ENCODE peak calls at places on chromosomes 16 and 17, in four cellular contexts. E, R, Z and D are unnamed samples.

GRCh38 chr16:70553645-70554044 is 30.0 kb downstream of the SF3B3 start:
- DNase-seq in E (no peak), R (no peak), Z (no peak), D (peak)

GRCh38 chr16:26827386-26827785 is 239.3 kb upstream of the C16orf82 start:
- DNase-seq in E (no peak), R (no peak), Z (no peak), D (no peak)

GRCh38 chr17:20952183-20952582 is 90.6 kb downstream of the USP22 start:
- DNase-seq in E (no peak), R (no peak), Z (no peak), D (no peak)

GRCh38 chr16:27642753-27643152 is 92.8 kb downstream of the KATNIP start:
- DNase-seq in E (peak), R (no peak), Z (no peak), D (peak)

GRCh38 chr17:77025781-77026180 is 115.0 kb upstream of the SEC14L1 start:
- DNase-seq in E (no peak), R (no peak), Z (no peak), D (no peak)

GRCh38 chr17:6526362-6527152 is 29.8 kb downstream of the PITPNM3 start:
- DNase-seq in E (no peak), R (no peak), Z (no peak), D (no peak)

GRCh38 chr17:3851461-3852100 is 5.5 kb upstream of the NCBP3 start:
- DNase-seq in E (no peak), R (no peak), Z (no peak), D (no peak)

GRCh38 chr17:75707096-75707720 is 14.1 kb upstream of the ITGB4 start:
- DNase-seq in E (peak), R (no peak), Z (no peak), D (peak)

GRCh38 chr17:73017653-73018052 is 74.8 kb downstream of the SLC39A11 start:
- DNase-seq in E (no peak), R (no peak), Z (no peak), D (peak)

GRCh38 chr16:28309811-28310311 is 17.5 kb downstream of the SBK1 start:
- DNase-seq in E (no peak), R (peak), Z (peak), D (no peak)

GRCh38 chr16:70679653-70680494 is 6.0 kb downstream of the MTSS2 start:
- DNase-seq in E (no peak), R (peak), Z (peak), D (no peak)

GRCh38 chr17:37026534-37026875 is 77.8 kb downstream of the AATF start:
- DNase-seq in E (no peak), R (no peak), Z (no peak), D (no peak)

GRCh38 chr16:72836181-72836580 is 211.7 kb downstream of the ZFHX3 start:
- DNase-seq in E (no peak), R (peak), Z (no peak), D (no peak)

GRCh38 chr17:18187816-18188761 is 4.5 kb downstream of the ALKBH5 start:
- DNase-seq in E (no peak), R (no peak), Z (no peak), D (peak)

GRCh38 chr17:73347355-73347754 is 35.6 kb upstream of the CDC42EP4 start:
- DNase-seq in E (no peak), R (no peak), Z (peak), D (peak)

GRCh38 chr16:56247808-56248207 is 56.5 kb downstream of the GNAO1 start:
- DNase-seq in E (no peak), R (no peak), Z (no peak), D (no peak)

GRCh38 chr17:45410144-45411091 is 22.3 kb downstream of the ARHGAP27 start:
- DNase-seq in E (no peak), R (peak), Z (peak), D (no peak)

GRCh38 chr16:68490829-68491575 is 42.7 kb upstream of the SMPD3 start:
- DNase-seq in E (peak), R (no peak), Z (no peak), D (peak)

GRCh38 chr17:41547378-41547841 is 19.3 kb upstream of the KRT19 start:
- DNase-seq in E (no peak), R (no peak), Z (no peak), D (no peak)

GRCh38 chr17:75661531-75661930 is 5.4 kb downstream of the RECQL5 start:
- DNase-seq in E (no peak), R (peak), Z (no peak), D (no peak)

GRCh38 chr17:9987779-9988585 is 82.9 kb upstream of the RCVRN start:
- DNase-seq in E (peak), R (no peak), Z (peak), D (peak)

GRCh38 chr16:84995666-84996065 is 15.7 kb downstream of the ZDHHC7 start:
- DNase-seq in E (no peak), R (peak), Z (peak), D (no peak)
- H3K4me3 ChIP-seq in E (peak), R (no peak), Z (no peak), D (no peak)

DNA sequence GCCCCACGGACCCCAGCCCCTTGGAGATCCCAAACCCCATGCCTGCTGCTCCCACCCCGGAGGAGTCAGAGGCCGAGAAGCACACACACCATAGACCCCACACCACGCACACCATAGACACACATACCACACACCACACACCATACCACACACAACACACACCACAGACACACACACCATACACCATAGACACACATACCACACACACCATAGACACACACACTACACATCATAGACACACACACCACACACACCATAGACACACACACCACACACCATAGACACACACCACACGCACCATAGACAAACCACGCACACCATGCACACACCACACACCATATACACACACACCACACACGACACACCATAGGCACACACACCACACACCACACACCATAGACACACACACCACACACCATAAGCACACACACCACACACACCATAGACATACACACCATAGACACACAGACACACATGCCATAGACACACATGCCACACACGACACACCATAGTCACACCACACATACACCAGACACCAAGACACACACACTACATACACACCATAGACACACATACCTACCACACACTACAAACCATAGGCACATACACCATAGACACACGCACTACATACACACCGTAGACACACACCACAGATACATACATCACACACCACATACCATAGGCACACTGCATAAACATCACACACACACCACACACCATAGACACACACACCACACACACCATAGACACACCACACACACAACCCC is 11.3 kb downstream of the TBC1D16 start:
- DNase-seq in E (no peak), R (no peak), Z (no peak), D (no peak)
- H3K4me3 ChIP-seq in E (no peak), R (peak), Z (peak), D (no peak)

DNA sequence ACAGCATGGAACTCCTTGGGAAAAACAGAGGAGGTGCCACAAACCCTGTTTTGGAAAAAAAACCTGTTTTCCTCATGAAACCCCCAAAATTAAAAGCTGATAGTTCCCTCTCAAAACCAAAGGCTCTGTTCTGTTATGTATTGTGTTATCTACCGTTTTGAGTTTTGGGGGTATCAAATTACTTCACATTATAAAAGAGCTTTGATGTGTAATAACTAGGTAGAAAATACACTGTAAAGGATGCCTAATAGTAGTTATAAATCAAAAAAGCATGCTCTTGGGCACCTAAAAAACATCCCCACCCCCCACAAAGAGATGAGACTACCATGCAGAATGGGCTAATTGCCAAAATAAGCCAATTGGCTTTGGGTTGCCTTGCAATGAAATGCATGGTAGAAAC is 30.8 kb downstream of the C16orf54 start:
- DNase-seq in E (no peak), R (no peak), Z (no peak), D (no peak)
- H3K4me3 ChIP-seq in E (no peak), R (no peak), Z (no peak), D (no peak)

DNA sequence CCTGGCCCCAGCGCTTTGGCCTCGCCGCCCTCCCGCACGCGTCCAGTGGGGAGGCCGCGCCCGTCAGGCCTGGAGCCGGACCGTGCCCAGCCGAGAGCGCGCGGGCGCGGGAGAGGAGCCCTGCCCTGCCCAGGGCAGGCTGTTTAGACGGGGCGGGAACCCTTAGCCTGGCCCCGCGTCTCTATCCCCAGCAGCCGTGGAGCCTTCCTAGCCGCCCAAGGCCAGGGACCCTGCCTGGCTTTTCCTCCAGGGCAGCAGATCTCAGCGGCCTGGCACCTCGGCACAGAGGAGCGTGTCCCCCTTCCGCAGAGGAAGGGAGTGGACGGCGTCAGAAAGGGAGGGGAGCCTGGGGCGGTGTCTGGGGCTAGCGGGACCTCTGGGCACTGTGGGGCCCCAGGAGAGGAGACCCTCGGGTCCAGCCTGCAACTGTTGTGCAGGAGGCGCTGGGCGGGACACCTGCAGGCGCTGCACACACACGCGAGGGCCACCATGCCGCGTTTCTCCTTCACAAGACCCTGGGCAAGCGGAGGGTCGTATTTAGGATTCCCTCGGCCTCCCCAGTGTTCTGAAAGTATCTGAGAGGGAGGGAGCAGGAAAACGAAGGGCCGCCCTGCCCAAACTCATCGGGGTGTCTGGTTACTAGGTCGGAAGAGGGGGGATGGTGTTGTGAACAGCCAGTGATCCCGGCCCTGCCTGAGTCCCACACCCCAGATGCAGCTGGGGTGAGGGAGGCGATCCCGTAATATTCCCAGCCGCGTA is 2.3 kb upstream of the NPTX1 start:
- DNase-seq in E (no peak), R (no peak), Z (no peak), D (no peak)
- H3K4me3 ChIP-seq in E (peak), R (no peak), Z (peak), D (peak)

DNA sequence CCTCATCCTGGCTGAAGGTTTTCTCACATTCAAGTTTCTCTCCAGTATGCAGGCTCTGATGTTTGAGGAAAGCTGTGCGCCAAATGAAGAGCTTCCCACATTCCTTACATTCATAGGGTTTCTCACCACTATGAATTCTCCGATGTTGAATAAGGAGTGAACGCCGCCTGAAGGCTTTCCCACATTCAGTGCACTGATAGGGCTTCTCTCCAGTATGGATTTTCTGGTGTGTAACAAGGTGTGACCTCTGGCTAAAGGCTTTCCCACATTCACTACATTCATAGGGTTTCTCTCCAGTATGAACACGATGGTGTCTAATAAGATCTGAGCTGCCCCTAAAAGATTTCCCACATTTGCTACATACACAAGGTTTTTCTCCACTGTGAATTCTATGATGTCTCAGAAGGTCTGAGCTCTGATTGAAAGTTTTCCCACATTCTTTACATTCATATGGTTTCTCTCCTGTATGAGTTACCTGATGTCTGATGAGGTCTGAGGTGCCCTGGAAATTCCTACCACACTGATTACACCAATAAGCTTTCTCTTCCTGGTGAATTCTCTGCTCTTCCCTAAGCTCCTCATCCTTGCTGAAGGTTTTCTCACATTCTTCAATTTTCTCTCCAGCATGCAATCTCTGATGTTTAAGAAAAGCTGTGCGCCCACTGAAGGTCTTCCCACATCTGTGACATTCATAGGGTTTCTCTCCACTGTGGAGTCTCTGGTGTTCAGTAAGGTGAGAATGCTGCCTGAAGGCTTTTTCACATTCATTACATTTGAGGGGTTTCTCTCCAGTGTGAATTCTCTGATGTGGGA is 8.9 kb downstream of the ZNF594 start:
- DNase-seq in E (no peak), R (no peak), Z (no peak), D (no peak)
- H3K4me3 ChIP-seq in E (no peak), R (no peak), Z (no peak), D (no peak)

GRCh38 chr16:1350691-1351090 is 987 bp downstream of the TSR3 start:
- DNase-seq in E (no peak), R (no peak), Z (no peak), D (no peak)
- H3K4me3 ChIP-seq in E (peak), R (peak), Z (peak), D (peak)

DNA sequence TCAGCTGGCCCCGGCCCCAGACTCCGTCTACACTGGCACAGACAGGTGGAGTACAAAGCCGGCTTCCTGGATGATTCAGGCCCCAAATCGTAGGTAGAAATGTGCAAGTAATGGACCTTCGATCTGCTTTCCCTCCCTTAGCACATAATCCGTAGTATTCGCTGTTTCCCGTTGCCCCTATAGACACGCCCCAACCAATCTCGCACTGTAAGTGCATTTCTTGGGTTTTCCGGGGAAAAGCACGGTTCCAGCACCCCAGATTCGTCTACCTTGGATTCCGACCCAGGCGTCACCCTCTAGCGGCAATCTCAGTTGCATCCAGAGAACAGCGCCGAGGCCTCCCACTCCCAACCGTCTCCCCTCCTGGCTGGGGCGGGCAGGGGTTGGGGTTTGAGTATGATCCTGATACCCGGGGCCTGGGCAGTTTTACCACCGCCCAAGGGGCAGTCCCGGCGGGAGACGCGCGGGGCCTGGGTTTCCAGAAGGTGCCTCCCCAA is 12.1 kb upstream of the FOXF1 start:
- DNase-seq in E (no peak), R (no peak), Z (no peak), D (no peak)
- H3K4me3 ChIP-seq in E (peak), R (no peak), Z (no peak), D (no peak)

DNA sequence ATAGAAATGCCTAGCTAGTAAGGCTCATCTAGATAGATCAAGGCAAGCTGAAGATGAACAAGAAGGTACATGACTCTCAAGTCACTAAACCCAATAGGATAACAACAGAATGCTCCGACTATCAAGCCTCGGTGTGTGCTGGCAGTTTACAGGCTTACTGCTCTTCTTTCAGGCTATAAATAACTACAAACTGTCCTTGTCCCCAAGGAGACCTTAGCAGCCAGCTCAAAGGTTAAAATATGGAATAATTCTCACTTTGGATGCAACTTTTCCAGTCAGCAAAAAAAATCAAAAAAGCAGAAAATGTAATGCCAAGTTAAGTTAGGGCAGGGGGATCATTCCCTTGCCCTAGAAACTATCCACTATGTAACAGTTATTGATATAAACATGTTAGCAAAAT is 44.6 kb downstream of the SPOP start:
- DNase-seq in E (no peak), R (no peak), Z (no peak), D (no peak)
- H3K4me3 ChIP-seq in E (no peak), R (no peak), Z (peak), D (no peak)

GRCh38 chr16:8956265-8957060 is 7.2 kb downstream of the USP7 start:
- DNase-seq in E (no peak), R (no peak), Z (peak), D (no peak)

GRCh38 chr16:8959921-8960787 is 3.6 kb downstream of the USP7 start:
- DNase-seq in E (no peak), R (no peak), Z (no peak), D (no peak)

GRCh38 chr16:8957061-8957392 is 6.7 kb downstream of the USP7 start:
- DNase-seq in E (no peak), R (no peak), Z (no peak), D (no peak)

GRCh38 chr16:8957509-8958157 is 6.1 kb downstream of the USP7 start:
- DNase-seq in E (no peak), R (no peak), Z (no peak), D (no peak)

GRCh38 chr16:8958344-8958808 is 5.3 kb downstream of the USP7 start:
- DNase-seq in E (no peak), R (no peak), Z (peak), D (peak)
- H3K4me3 ChIP-seq in E (no peak), R (no peak), Z (peak), D (no peak)